ENCODE peak calls at places on chromosomes 2 and 18, in six cellular contexts. Y is GM12865; Q is activated T-helper 1 cell treated with anti-CD3 and anti-CD28 coated beads, Interleukin-2, amount 50 U/mL, for 16 hours; G is activated CD4-positive, alpha-beta T cell treated with anti-CD3 and anti-CD28 coated beads for 4 hours; P is fibroblast of lung; X is occipital lobe. F is an unnamed sample.
A peak's percentile ranks its signal among the peaks of the same experiment; 100 is the strongest.

GRCh38 chr2:9165625-9166024 is 41.0 kb upstream of the ASAP2 start:
- DNase-seq in G (no peak), P (peak; percentile 77), Q (no peak), X (peak; percentile 28), Y (no peak), F (peak; percentile 58)

GRCh38 chr2:49154891-49155290 is 576 bp upstream of the FSHR start:
- DNase-seq in G (no peak), P (no peak), Y (no peak), Q (no peak), X (no peak), F (no peak)

GRCh38 chr2:207395535-207396251 is 134.1 kb upstream of the CREB1 start:
- DNase-seq in G (no peak), Y (no peak), P (peak; percentile 54), Q (no peak), X (no peak), F (no peak)

GRCh38 chr18:36095936-36096519 is 28.7 kb upstream of the RPRD1A start:
- DNase-seq in G (no peak), P (peak; percentile 65), Y (peak; percentile 74), Q (no peak), X (no peak), F (peak; percentile 89)

GRCh38 chr2:151156943-151157705 is 104.5 kb downstream of the RBM43 start:
- DNase-seq in Y (no peak), X (no peak), P (peak; percentile 49), Q (no peak), G (no peak), F (no peak)

GRCh38 chr2:64120928-64121327 is 23.3 kb downstream of the PELI1 start:
- DNase-seq in G (no peak), X (no peak), Q (no peak), P (no peak), Y (no peak), F (no peak)

GRCh38 chr18:9354256-9354655 is 19.7 kb downstream of the TWSG1 start:
- DNase-seq in G (no peak), X (no peak), Y (peak; percentile 56), Q (no peak), P (peak; percentile 32), F (peak; percentile 20)

GRCh38 chr2:223735659-223736244 is 101.6 kb downstream of the AP1S3 start:
- DNase-seq in X (no peak), P (peak; percentile 91), Y (no peak), G (no peak), Q (no peak), F (peak; percentile 93)

GRCh38 chr2:192940767-192941166 is 746.0 kb upstream of the TMEFF2 start:
- DNase-seq in Q (no peak), X (no peak), Y (no peak), G (no peak), P (no peak), F (no peak)

GRCh38 chr18:36756262-36756661 is 72.5 kb downstream of the TPGS2 start:
- DNase-seq in G (no peak), Y (no peak), P (peak; percentile 65), X (no peak), Q (no peak), F (peak; percentile 66)

GRCh38 chr2:106542730-106543359 is 55.7 kb downstream of the CD8B2 start:
- DNase-seq in Y (peak; percentile 62), P (peak; percentile 13), Q (peak; percentile 63), G (peak; percentile 64), X (no peak), F (peak; percentile 47)

GRCh38 chr18:56743115-56743514 is 92.0 kb downstream of the WDR7 start:
- DNase-seq in Y (no peak), Q (no peak), X (no peak), G (no peak), P (no peak), F (no peak)

GRCh38 chr18:55981712-55982475 is 393.9 kb upstream of the TCF4 start:
- DNase-seq in G (no peak), Q (no peak), P (no peak), Y (no peak), X (no peak), F (no peak)

GRCh38 chr2:143950675-143951074 is 569.2 kb downstream of the ZEB2 start:
- DNase-seq in P (no peak), Y (no peak), Q (no peak), X (no peak), G (no peak), F (no peak)

GRCh38 chr2:62485780-62486765 is 19.9 kb downstream of the TMEM17 start:
- DNase-seq in Q (no peak), G (no peak), X (no peak), Y (no peak), P (peak; percentile 59), F (peak; percentile 87)

GRCh38 chr18:48408727-48409590 is at the start of gene ZBTB7C:
- DNase-seq in Q (no peak), Y (no peak), X (no peak), G (no peak), P (peak; percentile 24), F (no peak)

GRCh38 chr2:234788841-234789240 is 163.0 kb upstream of the SH3BP4 start:
- DNase-seq in X (no peak), Y (no peak), Q (no peak), G (no peak), P (no peak), F (no peak)

GRCh38 chr2:8303322-8303832 is 378.5 kb upstream of the ID2 start:
- DNase-seq in X (no peak), Y (peak; percentile 98), G (peak; percentile 63), Q (peak; percentile 43), P (peak; percentile 46), F (no peak)

GRCh38 chr2:88054300-88055048 is 1.1 kb downstream of the KRCC1 start:
- DNase-seq in P (peak; percentile 53), G (peak; percentile 7), Y (peak; percentile 27), X (no peak), Q (no peak), F (peak; percentile 30)

GRCh38 chr2:7825591-7826312 is 856.1 kb upstream of the ID2 start:
- DNase-seq in G (no peak), X (no peak), Y (peak; percentile 94), Q (no peak), P (peak; percentile 98), F (peak; percentile 44)

GRCh38 chr2:23584054-23584745 is 199.2 kb downstream of the KLHL29 start:
- DNase-seq in P (no peak), Y (no peak), Q (no peak), X (no peak), G (no peak), F (no peak)

GRCh38 chr2:3200420-3200939 is 177.1 kb downstream of the EIPR1 start:
- DNase-seq in Y (no peak), G (no peak), Q (no peak), P (peak; percentile 62), X (peak; percentile 42), F (no peak)

GRCh38 chr2:53620961-53621360 is 146.6 kb upstream of the CHAC2 start:
- DNase-seq in X (no peak), G (no peak), Q (no peak), Y (no peak), P (no peak), F (no peak)

GRCh38 chr18:3579701-3580100 is 129.7 kb downstream of the TGIF1 start:
- DNase-seq in P (peak; percentile 98), X (no peak), G (no peak), Q (no peak), Y (no peak), F (peak; percentile 80)

GRCh38 chr2:127670055-127670956 is 5.0 kb downstream of the LIMS2 start:
- DNase-seq in P (no peak), Q (no peak), X (no peak), G (no peak), Y (no peak), F (no peak)

GRCh38 chr2:162065767-162066166 is 8.2 kb downstream of the DPP4 start:
- DNase-seq in X (no peak), P (no peak), G (no peak), Q (no peak), Y (no peak), F (no peak)

GRCh38 chr2:202510911-202511310 is 123.9 kb upstream of the FAM117B start:
- DNase-seq in P (peak; percentile 38), G (no peak), Q (no peak), X (no peak), Y (no peak), F (peak; percentile 75)

GRCh38 chr18:74899554-74899953 is 301.9 kb downstream of the ZNF407 start:
- DNase-seq in Q (no peak), Y (no peak), G (no peak), X (no peak), P (no peak), F (peak; percentile 4)

GRCh38 chr2:11753886-11754704 is 7.7 kb downstream of the LPIN1 start:
- DNase-seq in G (peak; percentile 81), P (peak; percentile 75), Q (peak; percentile 34), X (no peak), Y (peak; percentile 68), F (peak; percentile 73)

GRCh38 chr18:59546164-59546563 is 151.1 kb downstream of the CCBE1 start:
- DNase-seq in Y (peak; percentile 21), G (no peak), X (no peak), P (peak; percentile 90), Q (no peak), F (peak; percentile 84)

GRCh38 chr2:220466251-220466691 is 838.8 kb downstream of the SLC4A3 start:
- DNase-seq in P (peak; percentile 88), G (no peak), X (no peak), Q (no peak), Y (no peak), F (peak; percentile 86)

GRCh38 chr2:191847764-191848163 is 876 bp upstream of the CAVIN2 start:
- DNase-seq in G (no peak), X (no peak), Y (no peak), P (no peak), Q (no peak), F (no peak)

GRCh38 chr2:17539993-17540812 is at the start of gene VSNL1:
- DNase-seq in G (no peak), Y (peak; percentile 24), Q (no peak), X (peak; percentile 86), P (peak; percentile 93), F (peak; percentile 77)

GRCh38 chr2:195575879-195576391 is 81.1 kb upstream of the SLC39A10 start:
- DNase-seq in P (peak; percentile 89), Y (peak; percentile 35), G (no peak), Q (no peak), X (no peak), F (peak; percentile 96)

GRCh38 chr18:46502444-46502843 is 154.6 kb downstream of the LOXHD1 start:
- DNase-seq in P (peak; percentile 5), X (no peak), Q (no peak), G (no peak), Y (peak; percentile 5), F (peak; percentile 3)

GRCh38 chr2:114543106-114543806 is 100.8 kb downstream of the DPP10 start:
- DNase-seq in P (peak; percentile 5), G (no peak), X (no peak), Y (no peak), Q (no peak), F (peak; percentile 2)

GRCh38 chr2:210859314-210859713 is 302.9 kb downstream of the CPS1 start:
- DNase-seq in G (no peak), Q (no peak), X (no peak), Y (no peak), P (no peak), F (no peak)

GRCh38 chr2:102368461-102369109 is 13.0 kb downstream of the IL18R1 start:
- DNase-seq in G (peak; percentile 10), Y (no peak), X (no peak), Q (no peak), P (no peak), F (no peak)

F was measured in fibroblast of the aortic adventitia.